ENCODE peak calls at places on chromosomes 6 and 20, in five cellular contexts. G is CD8-positive, alpha-beta T cell; F is IMR-90; O is body of pancreas; N is psoas muscle. K is an unnamed sample.

GRCh38 chr6:126195625-126196236 is 144.2 kb upstream of the CENPW start:
- DNase-seq in G (no peak), F (peak; percentile 49), O (no peak), N (no peak), K (no peak)

GRCh38 chr6:14584450-14584849 is 466.9 kb downstream of the CD83 start:
- DNase-seq in G (no peak), F (peak; percentile 22), O (no peak), N (no peak), K (no peak)

GRCh38 chr6:152185158-152185574 is 377.7 kb downstream of the ESR1 start:
- DNase-seq in G (no peak), F (no peak), O (no peak), N (no peak), K (no peak)

GRCh38 chr6:72218125-72218524 is 331.8 kb downstream of the RIMS1 start:
- DNase-seq in G (no peak), F (peak; percentile 38), O (peak; percentile 49), N (no peak), K (peak; percentile 38)

GRCh38 chr6:38020593-38020992 is 201.1 kb downstream of the ZFAND3 start:
- DNase-seq in G (no peak), F (no peak), O (no peak), N (no peak), K (no peak)

GRCh38 chr20:17298169-17298568 is 71.3 kb downstream of the PCSK2 start:
- DNase-seq in G (no peak), F (no peak), O (no peak), N (no peak), K (no peak)

GRCh38 chr6:108557494-108558371 is 3.0 kb upstream of the FOXO3 start:
- DNase-seq in G (peak; percentile 86), F (peak; percentile 62), O (peak; percentile 82), N (peak; percentile 84), K (peak; percentile 27)

GRCh38 chr6:137028912-137029311 is 15.9 kb downstream of the IL20RA start:
- DNase-seq in G (no peak), F (no peak), O (no peak), N (no peak), K (no peak)

GRCh38 chr6:168541307-168541706 is 100.3 kb downstream of the SMOC2 start:
- DNase-seq in G (no peak), F (no peak), O (no peak), N (no peak), K (no peak)

GRCh38 chr6:142438898-142439297 is 137.1 kb downstream of the ADGRG6 start:
- DNase-seq in G (no peak), F (no peak), O (no peak), N (no peak), K (no peak)

GRCh38 chr6:34967461-34967860 is 78.4 kb downstream of the ANKS1A start:
- DNase-seq in G (no peak), F (no peak), O (no peak), N (no peak), K (no peak)

GRCh38 chr20:47622118-47622665 is 120.5 kb downstream of the NCOA3 start:
- DNase-seq in G (no peak), F (peak; percentile 9), O (no peak), N (no peak), K (no peak)

GRCh38 chr6:164396071-164397047 is 913.0 kb downstream of the C6orf118 start:
- DNase-seq in G (no peak), F (no peak), O (no peak), N (no peak), K (no peak)

GRCh38 chr20:1567392-1568165 is 10.1 kb upstream of the SIRPD start:
- DNase-seq in G (no peak), F (peak; percentile 27), O (peak; percentile 3), N (no peak), K (peak; percentile 2)

GRCh38 chr6:14968056-14968643 is 277.7 kb upstream of the JARID2 start:
- DNase-seq in G (no peak), F (no peak), O (no peak), N (no peak), K (no peak)

GRCh38 chr6:89050155-89050554 is 30.4 kb upstream of the PNRC1 start:
- DNase-seq in G (no peak), F (peak; percentile 28), O (peak; percentile 65), N (peak; percentile 58), K (no peak)

GRCh38 chr6:38415231-38416005 is 224.3 kb downstream of the BTBD9 start:
- DNase-seq in G (no peak), F (peak; percentile 12), O (no peak), N (no peak), K (no peak)

GRCh38 chr20:9617940-9618339 is 103.5 kb downstream of the LAMP5 start:
- DNase-seq in G (no peak), F (peak; percentile 22), O (peak; percentile 77), N (no peak), K (peak; percentile 61)

GRCh38 chr6:3751019-3751729 is at the start of gene PXDC1:
- DNase-seq in G (no peak), F (no peak), O (peak; percentile 24), N (no peak), K (no peak)

GRCh38 chr20:41145317-41145716 is 8.0 kb downstream of the PLCG1 start:
- DNase-seq in G (no peak), F (no peak), O (no peak), N (no peak), K (no peak)

GRCh38 chr6:166361080-166361429 is 18.7 kb upstream of the SFT2D1 start:
- DNase-seq in G (no peak), F (peak; percentile 24), O (peak; percentile 37), N (peak; percentile 61), K (peak; percentile 47)

GRCh38 chr6:56729719-56730118 is 87.0 kb upstream of the DST start:
- DNase-seq in G (no peak), F (peak; percentile 72), O (no peak), N (no peak), K (peak; percentile 73)

GRCh38 chr6:88499436-88499835 is 333.3 kb upstream of the CNR1 start:
- DNase-seq in G (no peak), F (no peak), O (no peak), N (no peak), K (no peak)

GRCh38 chr6:81565071-81565470 is 187.4 kb downstream of the TENT5A start:
- DNase-seq in G (no peak), F (no peak), O (no peak), N (no peak), K (peak; percentile 17)

GRCh38 chr6:87540541-87540940 is 49.2 kb downstream of the RARS2 start:
- DNase-seq in G (no peak), F (no peak), O (no peak), N (no peak), K (no peak)

GRCh38 chr6:168871535-168872106 is 382.0 kb downstream of the THBS2 start:
- DNase-seq in G (no peak), F (no peak), O (peak; percentile 52), N (no peak), K (no peak)

GRCh38 chr20:63124092-63124781 is 91.7 kb downstream of the YTHDF1 start:
- DNase-seq in G (no peak), F (peak; percentile 62), O (no peak), N (no peak), K (no peak)

GRCh38 chr6:130937942-130938604 is 110.9 kb downstream of the SMLR1 start:
- DNase-seq in G (no peak), F (peak; percentile 67), O (no peak), N (no peak), K (peak; percentile 47)

GRCh38 chr20:63765918-63766317 is 26.3 kb downstream of the SLC2A4RG start:
- DNase-seq in G (no peak), F (no peak), O (no peak), N (no peak), K (no peak)

GRCh38 chr20:24918579-24919566 is 30.2 kb upstream of the CST7 start:
- DNase-seq in G (peak; percentile 31), F (no peak), O (peak; percentile 27), N (no peak), K (no peak)

GRCh38 chr20:51536116-51537069 is 6.1 kb downstream of the NFATC2 start:
- DNase-seq in G (no peak), F (no peak), O (peak; percentile 23), N (no peak), K (no peak)

GRCh38 chr6:45965787-45966186 is 49.9 kb downstream of the CLIC5 start:
- DNase-seq in G (no peak), F (peak; percentile 22), O (no peak), N (no peak), K (peak; percentile 48)

GRCh38 chr20:51661609-51662178 is 106.5 kb downstream of the ATP9A start:
- DNase-seq in G (peak; percentile 51), F (peak; percentile 79), O (no peak), N (no peak), K (no peak)

GRCh38 chr6:45685076-45685475 is 307.3 kb upstream of the SUPT3H start:
- DNase-seq in G (no peak), F (no peak), O (no peak), N (no peak), K (no peak)

GRCh38 chr20:50859161-50859560 is 64.3 kb downstream of the BCAS4 start:
- DNase-seq in G (no peak), F (no peak), O (no peak), N (no peak), K (no peak)

GRCh38 chr20:1371235-1371782 is 21.5 kb downstream of the FKBP1A start:
- DNase-seq in G (no peak), F (no peak), O (no peak), N (no peak), K (no peak)

GRCh38 chr6:24581084-24581669 is 64.8 kb downstream of the KIAA0319 start:
- DNase-seq in G (peak; percentile 86), F (peak; percentile 50), O (peak; percentile 78), N (peak; percentile 63), K (peak; percentile 69)

GRCh38 chr6:109456283-109456583 is 661 bp upstream of the MICAL1 start:
- DNase-seq in G (no peak), F (no peak), O (no peak), N (no peak), K (no peak)

GRCh38 chr20:39878321-39878720 is 810.7 kb downstream of the MAFB start:
- DNase-seq in G (no peak), F (no peak), O (no peak), N (no peak), K (no peak)

GRCh38 chr6:63963756-63964315 is 328.2 kb downstream of the PHF3 start:
- DNase-seq in G (no peak), F (no peak), O (no peak), N (no peak), K (no peak)
- TF ChIP-seq CTCF in G (no peak), F (peak; percentile 5), O (no peak), N (no peak), K (no peak)

GRCh38 chr6:158622545-158623190 is 21.9 kb downstream of the DYNLT1 start:
- DNase-seq in G (no peak), F (no peak), O (no peak), N (no peak), K (no peak)
- H3K36me3 ChIP-seq in G (peaks cover 38% of the 10 kb centered on the region), F (peaks cover 45% of the 10 kb centered on the region), O (no peaks in the 10 kb centered on the region), N (no peaks in the 10 kb centered on the region), K (peaks cover 36% of the 10 kb centered on the region)

GRCh38 chr6:157107571-157107914 is 215.8 kb downstream of the TMEM242 start:
- DNase-seq in G (no peak), F (no peak), O (no peak), N (no peak), K (no peak)
- H3K4me3 ChIP-seq in G (no peak overlapping the region), F (no peak overlapping the region), O (no peak overlapping the region), N (no peak overlapping the region), K (no peak overlapping the region)

GRCh38 chr20:34558320-34559202 is at the start of gene MAP1LC3A:
- DNase-seq in G (peak; percentile 90), F (peak; percentile 95), O (peak; percentile 93), N (peak; percentile 95), K (peak; percentile 88)
- TF ChIP-seq CTCF in G (no peak), F (no peak), O (no peak), N (no peak), K (no peak)